ENCODE peak calls at places on chromosome 15, in seven cellular contexts. Z, A, L, N, O, F and Q are unnamed samples.

GRCh38 chr15:92884813-92885461 is 15.2 kb upstream of the CHD2 start:
- DNase-seq in Z (no peak), A (no peak), L (peak; percentile 84), N (no peak), O (no peak), F (peak; percentile 59), Q (no peak)

GRCh38 chr15:92439311-92439710 is 45.6 kb downstream of the ST8SIA2 start:
- DNase-seq in Z (no peak), A (no peak), L (no peak), N (no peak), O (no peak), F (no peak), Q (no peak)

GRCh38 chr15:71810256-71811035 is at the start of gene NR2E3:
- DNase-seq in Z (no peak), A (no peak), L (peak; percentile 79), N (no peak), O (no peak), F (no peak), Q (no peak)

GRCh38 chr15:31974154-31974794 is 56.0 kb upstream of the CHRNA7 start:
- DNase-seq in Z (no peak), A (no peak), L (no peak), N (no peak), O (no peak), F (no peak), Q (no peak)

GRCh38 chr15:35692256-35692867 is 146.4 kb upstream of the DPH6 start:
- DNase-seq in Z (no peak), A (no peak), L (no peak), N (peak; percentile 37), O (no peak), F (peak; percentile 22), Q (no peak)

GRCh38 chr15:101672298-101672697 is 20.1 kb upstream of the TM2D3 start:
- DNase-seq in Z (no peak), A (no peak), L (no peak), N (no peak), O (no peak), F (no peak), Q (no peak)

GRCh38 chr15:50119063-50119700 is at the start of gene ATP8B4:
- DNase-seq in Z (peak; percentile 46), A (no peak), L (no peak), N (no peak), O (no peak), F (no peak), Q (no peak)

GRCh38 chr15:70071799-70072198 is 25.9 kb downstream of the TLE3 start:
- DNase-seq in Z (peak; percentile 57), A (no peak), L (peak; percentile 42), N (no peak), O (no peak), F (no peak), Q (no peak)

GRCh38 chr15:101206173-101206572 is 45.7 kb downstream of the CHSY1 start:
- DNase-seq in Z (no peak), A (no peak), L (no peak), N (peak; percentile 85), O (peak; percentile 89), F (peak; percentile 83), Q (no peak)

GRCh38 chr15:87874896-87875661 is 381.5 kb downstream of the NTRK3 start:
- DNase-seq in Z (peak; percentile 41), A (no peak), L (no peak), N (no peak), O (peak; percentile 81), F (peak; percentile 5), Q (peak; percentile 26)

GRCh38 chr15:101184830-101185229 is 67.0 kb downstream of the CHSY1 start:
- DNase-seq in Z (no peak), A (no peak), L (no peak), N (no peak), O (no peak), F (no peak), Q (no peak)

GRCh38 chr15:67188551-67189218 is 65.8 kb downstream of the AAGAB start:
- DNase-seq in Z (no peak), A (peak; percentile 74), L (no peak), N (peak; percentile 19), O (peak; percentile 71), F (peak; percentile 87), Q (peak; percentile 51)

GRCh38 chr15:57156210-57156887 is 220.0 kb upstream of the CGNL1 start:
- DNase-seq in Z (no peak), A (no peak), L (no peak), N (no peak), O (peak; percentile 32), F (no peak), Q (no peak)

GRCh38 chr15:40006646-40007045 is 32.3 kb downstream of the SRP14 start:
- DNase-seq in Z (no peak), A (no peak), L (peak; percentile 37), N (peak; percentile 83), O (peak; percentile 93), F (peak; percentile 83), Q (no peak)

GRCh38 chr15:40008061-40008460 is 30.9 kb downstream of the SRP14 start:
- DNase-seq in Z (no peak), A (no peak), L (no peak), N (peak; percentile 2), O (peak; percentile 77), F (peak; percentile 57), Q (no peak)

GRCh38 chr15:40014390-40014789 is 24.6 kb downstream of the SRP14 start:
- DNase-seq in Z (no peak), A (no peak), L (no peak), N (no peak), O (no peak), F (no peak), Q (no peak)

GRCh38 chr15:40011303-40011702 is 27.7 kb downstream of the SRP14 start:
- DNase-seq in Z (no peak), A (no peak), L (no peak), N (no peak), O (no peak), F (no peak), Q (no peak)

DNA sequence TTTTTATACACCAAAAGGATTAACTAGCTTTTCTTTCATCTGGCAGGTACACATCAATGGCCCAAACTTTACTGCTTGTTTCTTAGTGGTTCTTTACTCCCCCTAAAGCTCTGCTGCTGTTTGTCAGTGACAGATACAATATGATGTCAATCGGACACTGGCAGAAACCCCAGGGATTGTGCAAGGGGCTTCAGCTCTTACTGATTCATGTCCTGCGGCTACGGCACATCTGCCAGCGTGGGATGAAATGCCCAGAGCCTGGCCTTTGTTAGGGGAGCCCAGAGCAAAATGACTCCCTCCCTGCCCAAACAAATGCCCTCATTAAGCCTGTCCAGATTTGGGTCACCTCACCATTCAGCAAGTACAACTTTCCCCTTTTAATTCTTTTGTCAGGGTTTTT is 28.3 kb downstream of the SRP14 start:
- DNase-seq in Z (no peak), A (no peak), L (no peak), N (peak; percentile 53), O (peak; percentile 89), F (peak; percentile 97), Q (no peak)
- H3K27ac ChIP-seq in Z (peak overlapping the region; percentile 24), A (no peak overlapping the region), L (peak overlapping the region; percentile 38), N (no peak overlapping the region), O (no peak overlapping the region), F (peak overlapping the region; percentile 50), Q (no peak overlapping the region)

GRCh38 chr15:28133281-28133680 is 34.2 kb upstream of the OCA2 start:
- DNase-seq in Z (no peak), A (no peak), L (peak; percentile 77), N (no peak), O (peak; percentile 41), F (peak; percentile 36), Q (no peak)
- H3K27ac ChIP-seq in Z (no peak overlapping the region), A (no peak overlapping the region), L (peak overlapping the region; percentile 46), N (peak overlapping the region; percentile 40), O (peak overlapping the region; percentile 45), F (peak overlapping the region; percentile 28), Q (no peak overlapping the region)

GRCh38 chr15:52445553-52445952 is 83.1 kb downstream of the MYO5A start:
- DNase-seq in Z (no peak), A (no peak), L (no peak), N (no peak), O (no peak), F (peak; percentile 26), Q (peak; percentile 20)

GRCh38 chr15:52445954-52446353 is 82.7 kb downstream of the MYO5A start:
- DNase-seq in Z (no peak), A (no peak), L (no peak), N (no peak), O (no peak), F (no peak), Q (no peak)

DNA sequence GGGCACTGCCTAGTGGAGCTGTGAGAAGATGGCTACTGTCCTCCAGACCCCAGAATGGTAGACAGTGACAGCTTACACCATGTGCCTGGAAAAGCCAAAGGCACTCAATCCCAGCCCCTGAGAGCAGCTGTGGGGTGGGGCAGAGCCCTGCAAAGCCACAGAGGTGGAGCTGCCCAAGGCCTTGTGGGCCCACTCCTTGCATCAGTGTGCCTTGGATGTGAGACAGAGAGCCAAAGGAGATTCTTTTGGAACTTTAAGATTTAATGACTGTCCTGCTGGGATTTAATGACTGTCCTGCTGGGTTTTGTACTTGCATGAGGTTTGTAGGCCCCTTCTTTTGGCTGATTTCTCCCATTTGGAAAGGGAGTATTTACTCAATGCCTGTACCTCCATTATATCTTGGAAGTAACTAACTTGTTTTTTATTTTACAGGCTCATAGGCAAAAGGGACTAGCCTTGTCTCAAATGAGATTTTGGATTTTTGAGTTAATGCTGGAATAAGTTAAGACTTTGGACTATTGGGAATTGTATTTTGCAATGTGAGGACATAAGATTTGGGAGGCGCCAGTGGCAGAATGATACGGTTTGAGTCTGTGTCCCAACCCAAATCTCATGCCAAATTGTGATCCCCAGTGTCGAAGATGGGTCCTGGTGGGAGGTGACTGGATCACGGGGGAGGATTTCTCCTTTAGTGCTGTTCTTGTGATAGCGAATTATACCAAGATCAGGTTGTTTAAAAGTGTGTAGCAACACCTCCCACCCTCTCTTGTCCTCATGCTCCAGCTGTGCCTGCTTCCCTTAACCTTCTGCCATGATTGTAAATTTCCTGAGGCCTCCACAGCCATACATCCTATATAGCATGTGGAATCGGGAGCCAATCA is 80.4 kb downstream of the MYO5A start:
- DNase-seq in Z (no peak), A (no peak), L (no peak), N (no peak), O (no peak), F (no peak), Q (no peak)
- H3K27ac ChIP-seq in Z (no peak overlapping the region), A (no peak overlapping the region), L (no peak overlapping the region), N (no peak overlapping the region), O (no peak overlapping the region), F (no peak overlapping the region), Q (no peak overlapping the region)

GRCh38 chr15:40414816-40415215 is 9.2 kb downstream of the IVD start:
- DNase-seq in Z (no peak), A (no peak), L (no peak), N (no peak), O (no peak), F (no peak), Q (no peak)
- H3K27ac ChIP-seq in Z (no peak overlapping the region), A (no peak overlapping the region), L (no peak overlapping the region), N (no peak overlapping the region), O (no peak overlapping the region), F (no peak overlapping the region), Q (no peak overlapping the region)